ENCODE peak calls at places on chromosomes 1 and 21, in six cellular contexts. O is activated effector memory CD4-positive, alpha-beta T cell treated with anti-CD3 and anti-CD28 coated beads, Interleukin-2, amount 50 U/mL, for 16 hours; T is T follicular helper cell; U is HEK293T; A is GM19239; F is A172. P is an unnamed sample.

GRCh38 chr1:28249879-28250295 is 9.4 kb upstream of the SESN2 start:
- DNase-seq in A (no peak), O (no peak), T (no peak), U (no peak), F (no peak), P (no peak)

GRCh38 chr1:77544845-77545244 is 137.6 kb downstream of the ZZZ3 start:
- DNase-seq in F (no peak), U (no peak), A (no peak), T (no peak), O (no peak), P (peak)

GRCh38 chr21:37431243-37431642 is 64.7 kb downstream of the DYRK1A start:
- DNase-seq in O (no peak), F (no peak), A (no peak), T (no peak), U (no peak), P (no peak)

GRCh38 chr1:248906741-248907661 is 966 bp downstream of the PGBD2 start:
- DNase-seq in A (no peak), T (no peak), O (no peak), U (no peak), F (no peak), P (no peak)

GRCh38 chr1:2271841-2272655 is 43.9 kb downstream of the SKI start:
- DNase-seq in U (no peak), T (no peak), A (no peak), O (no peak), F (no peak), P (no peak)

GRCh38 chr1:22104074-22104473 is 38.8 kb downstream of the WNT4 start:
- DNase-seq in U (no peak), F (no peak), A (no peak), O (no peak), T (no peak), P (no peak)

GRCh38 chr1:23554481-23555224 is 4.6 kb downstream of the ID3 start:
- DNase-seq in F (peak), U (peak), O (peak), A (peak), T (peak), P (peak)

GRCh38 chr1:107782192-107782845 is 182.7 kb downstream of the VAV3 start:
- DNase-seq in U (peak), A (no peak), T (peak), O (no peak), F (peak), P (peak)

GRCh38 chr1:226546926-226547325 is 1.6 kb upstream of the STUM start:
- DNase-seq in F (no peak), A (no peak), U (no peak), T (no peak), O (no peak), P (no peak)

GRCh38 chr1:225657462-225657989 is 4.6 kb upstream of the ENAH start:
- DNase-seq in U (no peak), A (no peak), T (no peak), F (peak), O (no peak), P (peak)

GRCh38 chr1:54248966-54249365 is 49.0 kb downstream of the MRPL37 start:
- DNase-seq in O (no peak), A (no peak), T (no peak), F (peak), U (no peak), P (peak)

GRCh38 chr1:36083635-36084501 is at the start of gene TEKT2:
- DNase-seq in T (no peak), O (peak), A (no peak), F (no peak), U (peak), P (peak)

GRCh38 chr1:40820911-40821693 is 37.5 kb downstream of the KCNQ4 start:
- DNase-seq in A (no peak), F (no peak), O (no peak), T (no peak), U (no peak), P (no peak)

GRCh38 chr1:110542730-110543129 is 23.8 kb upstream of the KCNA10 start:
- DNase-seq in F (peak), U (peak), O (no peak), T (no peak), A (no peak), P (peak)

GRCh38 chr21:29293495-29293894 is 5.2 kb upstream of the BACH1 start:
- DNase-seq in O (no peak), U (no peak), T (no peak), A (peak), F (no peak), P (no peak)

GRCh38 chr1:9234223-9235122 is at the start of gene H6PD:
- DNase-seq in O (peak), F (peak), A (peak), T (peak), U (peak), P (peak)

GRCh38 chr1:52973843-52974242 is 46.8 kb downstream of the SCP2 start:
- DNase-seq in F (no peak), A (no peak), O (no peak), T (no peak), U (no peak), P (no peak)

GRCh38 chr1:180229483-180230415 is at the start of gene LHX4:
- DNase-seq in A (peak), U (peak), F (peak), T (no peak), O (peak), P (peak)

GRCh38 chr1:180027949-180028445 is 73.4 kb downstream of the CEP350 start:
- DNase-seq in F (peak), U (no peak), A (no peak), O (no peak), T (no peak), P (no peak)

GRCh38 chr1:196466656-196467055 is 141.6 kb downstream of the KCNT2 start:
- DNase-seq in F (peak), O (no peak), U (no peak), A (no peak), T (no peak), P (peak)

GRCh38 chr1:88730132-88730675 is 46.1 kb downstream of the PKN2 start:
- DNase-seq in O (no peak), T (no peak), U (no peak), F (no peak), A (no peak), P (no peak)

GRCh38 chr1:1847061-1847460 is 43.8 kb downstream of the GNB1 start:
- DNase-seq in O (peak), A (no peak), F (no peak), T (no peak), U (no peak), P (no peak)

GRCh38 chr1:176628775-176629174 is 165.8 kb downstream of the PAPPA2 start:
- DNase-seq in A (no peak), T (no peak), O (no peak), F (no peak), U (no peak), P (no peak)

GRCh38 chr1:8170059-8170835 is 144.1 kb upstream of the ERRFI1 start:
- DNase-seq in T (no peak), F (no peak), O (no peak), U (no peak), A (no peak), P (no peak)

GRCh38 chr1:26291433-26291832 is 11.5 kb downstream of the SH3BGRL3 start:
- DNase-seq in T (no peak), U (no peak), O (no peak), F (no peak), A (no peak), P (no peak)

GRCh38 chr1:168470821-168471473 is 72.8 kb downstream of the XCL2 start:
- DNase-seq in U (peak), F (peak), O (no peak), A (no peak), T (no peak), P (peak)

GRCh38 chr21:45310446-45310845 is 22.8 kb upstream of the POFUT2 start:
- DNase-seq in O (no peak), F (no peak), A (no peak), T (no peak), U (no peak), P (no peak)

GRCh38 chr1:56511323-56511722 is 68.0 kb downstream of the PLPP3 start:
- DNase-seq in U (no peak), T (no peak), O (no peak), F (no peak), A (no peak), P (no peak)

GRCh38 chr1:245079021-245079609 is 75.7 kb upstream of the KIF26B start:
- DNase-seq in A (no peak), T (no peak), O (no peak), F (peak), U (no peak), P (peak)

GRCh38 chr1:24865168-24865567 is 64.9 kb downstream of the RUNX3 start:
- DNase-seq in O (no peak), T (no peak), A (no peak), F (no peak), U (no peak), P (peak)

GRCh38 chr1:204081156-204081790 is 8.4 kb downstream of the SOX13 start:
- DNase-seq in O (no peak), F (no peak), T (no peak), U (no peak), A (no peak), P (no peak)

GRCh38 chr1:47584249-47584648 is 146.4 kb downstream of the FOXD2 start:
- DNase-seq in O (no peak), T (no peak), U (no peak), A (no peak), F (no peak), P (no peak)

GRCh38 chr1:154427173-154428139 is 22.3 kb downstream of the IL6R start:
- DNase-seq in U (no peak), T (no peak), O (no peak), F (peak), A (no peak), P (no peak)

P was measured in Daoy.